ENCODE peak calls at places on chromosomes 6 and 20, in ten cellular contexts. One of them, this sample, is unnamed.
A peak's percentile ranks its signal among the peaks of the same experiment; 100 is the strongest.

GRCh38 chr6:87139236-87139635 is 16.1 kb upstream of the ZNF292 start:
- DNase-seq in IMR-90: peak; percentile 62
- DNase-seq in SJSA1: no peak
- DNase-seq in mesenchymal stem cell: peak; percentile 61
- DNase-seq in sigmoid colon: no peak
- DNase-seq in brain microvascular endothelial cell: peak; percentile 41
- DNase-seq in breast epithelium: no peak
- DNase-seq in prostate gland: peak; percentile 31
- DNase-seq in tibial nerve: no peak
- DNase-seq in RWPE2: no peak
- DNase-seq in this sample: no peak

GRCh38 chr20:61331542-61331941 is 79.5 kb downstream of the CDH4 start:
- DNase-seq in IMR-90: no peak
- DNase-seq in SJSA1: no peak
- DNase-seq in mesenchymal stem cell: no peak
- DNase-seq in sigmoid colon: no peak
- DNase-seq in brain microvascular endothelial cell: no peak
- DNase-seq in breast epithelium: no peak
- DNase-seq in prostate gland: no peak
- DNase-seq in tibial nerve: no peak
- DNase-seq in RWPE2: peak; percentile 97
- DNase-seq in this sample: peak; percentile 10

GRCh38 chr6:16688984-16689636 is 72.2 kb downstream of the ATXN1 start:
- DNase-seq in IMR-90: peak; percentile 93
- DNase-seq in SJSA1: peak; percentile 83
- DNase-seq in mesenchymal stem cell: peak; percentile 90
- DNase-seq in sigmoid colon: no peak
- DNase-seq in brain microvascular endothelial cell: peak; percentile 91
- DNase-seq in breast epithelium: no peak
- DNase-seq in prostate gland: no peak
- DNase-seq in tibial nerve: no peak
- DNase-seq in RWPE2: no peak
- DNase-seq in this sample: no peak

GRCh38 chr6:27081188-27081587 is 166.3 kb upstream of the PRSS16 start:
- DNase-seq in IMR-90: no peak
- DNase-seq in SJSA1: no peak
- DNase-seq in mesenchymal stem cell: no peak
- DNase-seq in sigmoid colon: no peak
- DNase-seq in brain microvascular endothelial cell: no peak
- DNase-seq in breast epithelium: no peak
- DNase-seq in prostate gland: no peak
- DNase-seq in tibial nerve: no peak
- DNase-seq in RWPE2: no peak
- DNase-seq in this sample: no peak

GRCh38 chr20:61876931-61877330 is 188.8 kb downstream of the TAF4 start:
- DNase-seq in IMR-90: no peak
- DNase-seq in SJSA1: no peak
- DNase-seq in mesenchymal stem cell: no peak
- DNase-seq in sigmoid colon: no peak
- DNase-seq in brain microvascular endothelial cell: no peak
- DNase-seq in breast epithelium: no peak
- DNase-seq in prostate gland: no peak
- DNase-seq in tibial nerve: no peak
- DNase-seq in RWPE2: no peak
- DNase-seq in this sample: no peak

GRCh38 chr6:109428889-109429477 is 11.4 kb downstream of the PPIL6 start:
- DNase-seq in IMR-90: peak; percentile 74
- DNase-seq in SJSA1: no peak
- DNase-seq in mesenchymal stem cell: peak; percentile 36
- DNase-seq in sigmoid colon: no peak
- DNase-seq in brain microvascular endothelial cell: no peak
- DNase-seq in breast epithelium: no peak
- DNase-seq in prostate gland: no peak
- DNase-seq in tibial nerve: no peak
- DNase-seq in RWPE2: no peak
- DNase-seq in this sample: no peak

GRCh38 chr20:48098866-48099265 is 313.6 kb upstream of the SULF2 start:
- DNase-seq in IMR-90: no peak
- DNase-seq in SJSA1: no peak
- DNase-seq in mesenchymal stem cell: peak; percentile 60
- DNase-seq in sigmoid colon: no peak
- DNase-seq in brain microvascular endothelial cell: no peak
- DNase-seq in breast epithelium: no peak
- DNase-seq in prostate gland: no peak
- DNase-seq in tibial nerve: no peak
- DNase-seq in RWPE2: peak; percentile 65
- DNase-seq in this sample: no peak

GRCh38 chr20:24134284-24134683 is 145.7 kb upstream of the GGTLC1 start:
- DNase-seq in IMR-90: no peak
- DNase-seq in SJSA1: peak; percentile 68
- DNase-seq in mesenchymal stem cell: no peak
- DNase-seq in sigmoid colon: peak; percentile 43
- DNase-seq in brain microvascular endothelial cell: no peak
- DNase-seq in breast epithelium: no peak
- DNase-seq in prostate gland: peak; percentile 49
- DNase-seq in tibial nerve: no peak
- DNase-seq in RWPE2: no peak
- DNase-seq in this sample: no peak

GRCh38 chr20:56411759-56412472 is at the start of gene CASS4:
- DNase-seq in IMR-90: peak; percentile 89
- DNase-seq in SJSA1: no peak
- DNase-seq in mesenchymal stem cell: peak; percentile 51
- DNase-seq in sigmoid colon: no peak
- DNase-seq in brain microvascular endothelial cell: peak; percentile 91
- DNase-seq in breast epithelium: no peak
- DNase-seq in prostate gland: no peak
- DNase-seq in tibial nerve: no peak
- DNase-seq in RWPE2: no peak
- DNase-seq in this sample: no peak

GRCh38 chr6:21371676-21372161 is 221.8 kb upstream of the SOX4 start:
- DNase-seq in IMR-90: no peak
- DNase-seq in SJSA1: no peak
- DNase-seq in mesenchymal stem cell: peak; percentile 47
- DNase-seq in sigmoid colon: no peak
- DNase-seq in brain microvascular endothelial cell: no peak
- DNase-seq in breast epithelium: no peak
- DNase-seq in prostate gland: no peak
- DNase-seq in tibial nerve: no peak
- DNase-seq in RWPE2: no peak
- DNase-seq in this sample: no peak

GRCh38 chr6:3324262-3324942 is 65.7 kb downstream of the PSMG4 start:
- DNase-seq in IMR-90: peak; percentile 97
- DNase-seq in SJSA1: peak; percentile 97
- DNase-seq in mesenchymal stem cell: peak; percentile 75
- DNase-seq in sigmoid colon: no peak
- DNase-seq in brain microvascular endothelial cell: peak; percentile 99
- DNase-seq in breast epithelium: no peak
- DNase-seq in prostate gland: no peak
- DNase-seq in tibial nerve: no peak
- DNase-seq in RWPE2: no peak
- DNase-seq in this sample: no peak

GRCh38 chr20:58242824-58243223 is 14.4 kb upstream of the ANKRD60 start:
- DNase-seq in IMR-90: no peak
- DNase-seq in SJSA1: no peak
- DNase-seq in mesenchymal stem cell: no peak
- DNase-seq in sigmoid colon: no peak
- DNase-seq in brain microvascular endothelial cell: no peak
- DNase-seq in breast epithelium: no peak
- DNase-seq in prostate gland: no peak
- DNase-seq in tibial nerve: no peak
- DNase-seq in RWPE2: peak; percentile 61
- DNase-seq in this sample: no peak

GRCh38 chr20:58245181-58245891 is 16.9 kb upstream of the ANKRD60 start:
- DNase-seq in IMR-90: no peak
- DNase-seq in SJSA1: no peak
- DNase-seq in mesenchymal stem cell: no peak
- DNase-seq in sigmoid colon: no peak
- DNase-seq in brain microvascular endothelial cell: no peak
- DNase-seq in breast epithelium: no peak
- DNase-seq in prostate gland: no peak
- DNase-seq in tibial nerve: no peak
- DNase-seq in RWPE2: no peak
- DNase-seq in this sample: no peak

GRCh38 chr20:58244517-58245030 is 16.1 kb upstream of the ANKRD60 start:
- DNase-seq in IMR-90: no peak
- DNase-seq in SJSA1: no peak
- DNase-seq in mesenchymal stem cell: no peak
- DNase-seq in sigmoid colon: no peak
- DNase-seq in brain microvascular endothelial cell: no peak
- DNase-seq in breast epithelium: no peak
- DNase-seq in prostate gland: no peak
- DNase-seq in tibial nerve: no peak
- DNase-seq in RWPE2: peak; percentile 70
- DNase-seq in this sample: no peak

GRCh38 chr20:58241766-58242465 is 13.5 kb upstream of the ANKRD60 start:
- DNase-seq in IMR-90: no peak
- DNase-seq in SJSA1: no peak
- DNase-seq in mesenchymal stem cell: no peak
- DNase-seq in sigmoid colon: peak; percentile 48
- DNase-seq in brain microvascular endothelial cell: no peak
- DNase-seq in breast epithelium: no peak
- DNase-seq in prostate gland: no peak
- DNase-seq in tibial nerve: no peak
- DNase-seq in RWPE2: peak; percentile 79
- DNase-seq in this sample: no peak

DNA sequence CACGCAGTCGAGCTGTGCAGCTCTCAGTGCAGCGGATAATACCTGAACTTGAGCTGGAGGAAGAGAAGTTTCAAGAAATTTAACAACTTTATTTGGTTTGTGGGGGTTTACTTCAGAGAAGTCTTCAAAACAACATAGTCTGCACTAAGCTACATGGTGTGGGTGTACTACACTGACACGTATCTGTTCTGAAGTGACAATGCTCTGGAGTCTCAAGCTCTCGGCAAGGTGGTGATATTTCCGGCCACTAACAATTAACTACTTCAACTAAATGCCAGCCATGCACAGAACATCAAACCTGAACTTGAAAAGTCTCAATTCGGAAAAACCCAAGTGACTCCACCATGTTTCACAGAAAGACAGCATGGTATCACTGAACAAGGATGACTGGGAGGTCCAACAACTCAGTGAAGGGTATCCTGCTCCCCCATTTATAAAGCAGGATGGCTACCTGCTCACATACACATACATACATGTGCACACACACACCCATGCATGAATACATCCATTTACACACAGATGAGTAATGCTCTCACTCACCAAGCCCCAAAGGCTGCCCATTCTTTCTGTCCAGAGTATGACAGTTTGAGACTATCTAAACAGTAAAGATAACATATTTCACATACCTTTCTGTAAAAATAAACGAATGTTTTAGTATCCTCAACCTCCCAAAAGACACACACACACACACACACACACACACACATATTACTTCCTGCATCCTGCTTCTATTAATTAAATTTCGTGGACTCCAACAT is 15.4 kb upstream of the ANKRD60 start:
- DNase-seq in IMR-90: peak; percentile 60
- DNase-seq in SJSA1: no peak
- DNase-seq in mesenchymal stem cell: no peak
- DNase-seq in sigmoid colon: no peak
- DNase-seq in brain microvascular endothelial cell: peak; percentile 48
- DNase-seq in breast epithelium: no peak
- DNase-seq in prostate gland: no peak
- DNase-seq in tibial nerve: no peak
- DNase-seq in RWPE2: no peak
- DNase-seq in this sample: no peak
- H3K36me3 ChIP-seq in IMR-90: peaks cover 35% of the 10 kb centered on the region
- H3K36me3 ChIP-seq in SJSA1: no peaks in the 10 kb centered on the region
- H3K36me3 ChIP-seq in mesenchymal stem cell: peaks cover 94% of the 10 kb centered on the region
- H3K36me3 ChIP-seq in sigmoid colon: peaks cover 23% of the 10 kb centered on the region
- H3K36me3 ChIP-seq in brain microvascular endothelial cell: peaks cover 48% of the 10 kb centered on the region
- H3K36me3 ChIP-seq in breast epithelium: no peaks in the 10 kb centered on the region
- H3K36me3 ChIP-seq in prostate gland: no peaks in the 10 kb centered on the region
- H3K36me3 ChIP-seq in tibial nerve: peaks cover 12% of the 10 kb centered on the region
- H3K36me3 ChIP-seq in RWPE2: peaks cover 77% of the 10 kb centered on the region
- H3K36me3 ChIP-seq in this sample: peaks cover 12% of the 10 kb centered on the region

DNA sequence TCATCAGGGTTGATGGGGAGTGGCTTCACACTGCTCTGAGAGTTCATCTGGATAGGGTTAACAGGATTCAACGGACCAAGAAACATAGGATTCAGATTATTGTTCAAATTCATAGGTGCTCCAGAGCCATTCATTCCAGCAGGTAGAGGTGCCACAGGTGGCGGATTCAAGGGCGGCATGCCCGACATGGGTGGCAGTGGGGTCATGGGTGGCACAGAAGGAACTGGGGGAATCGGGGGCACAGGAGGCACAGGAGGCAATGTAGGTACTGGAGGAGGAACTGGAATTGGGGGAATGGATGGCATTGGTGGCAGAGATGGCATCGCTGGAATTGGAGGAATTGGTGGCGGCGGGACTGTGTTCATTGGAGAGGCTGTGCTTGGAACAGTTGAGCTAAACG is 10.3 kb downstream of the CPNE1 start:
- DNase-seq in IMR-90: no peak
- DNase-seq in SJSA1: no peak
- DNase-seq in mesenchymal stem cell: no peak
- DNase-seq in sigmoid colon: no peak
- DNase-seq in brain microvascular endothelial cell: no peak
- DNase-seq in breast epithelium: no peak
- DNase-seq in prostate gland: no peak
- DNase-seq in tibial nerve: no peak
- DNase-seq in RWPE2: no peak
- DNase-seq in this sample: no peak
- H3K36me3 ChIP-seq in IMR-90: peaks cover 23% of the 10 kb centered on the region
- H3K36me3 ChIP-seq in SJSA1: peaks cover 79% of the 10 kb centered on the region
- H3K36me3 ChIP-seq in mesenchymal stem cell: peaks cover 47% of the 10 kb centered on the region
- H3K36me3 ChIP-seq in sigmoid colon: peaks cover 15% of the 10 kb centered on the region
- H3K36me3 ChIP-seq in brain microvascular endothelial cell: peaks cover 34% of the 10 kb centered on the region
- H3K36me3 ChIP-seq in breast epithelium: no peaks in the 10 kb centered on the region
- H3K36me3 ChIP-seq in prostate gland: peaks cover 6% of the 10 kb centered on the region
- H3K36me3 ChIP-seq in tibial nerve: no peaks in the 10 kb centered on the region
- H3K36me3 ChIP-seq in RWPE2: peaks cover 94% of the 10 kb centered on the region
- H3K36me3 ChIP-seq in this sample: peaks cover 6% of the 10 kb centered on the region

DNA sequence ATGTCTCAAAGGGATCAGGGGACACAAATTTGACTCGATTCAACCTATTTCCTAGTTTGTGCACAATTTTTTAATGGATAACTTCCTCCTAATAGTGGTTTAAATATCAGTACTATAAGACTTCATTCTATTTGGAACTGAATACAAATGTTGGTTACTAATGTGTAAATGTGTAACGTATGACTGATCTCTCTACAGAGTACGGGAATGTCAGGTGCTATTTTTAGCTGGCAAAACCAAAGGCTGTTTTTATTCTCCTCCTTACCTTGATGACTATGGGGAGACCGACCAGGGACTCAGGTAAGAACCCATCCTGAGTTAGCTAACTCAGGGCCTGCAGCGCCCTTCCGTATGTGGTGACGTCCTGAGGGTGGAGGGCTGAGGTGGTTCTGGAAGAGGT is 33.0 kb downstream of the PRPH2 start:
- DNase-seq in IMR-90: no peak
- DNase-seq in SJSA1: no peak
- DNase-seq in mesenchymal stem cell: no peak
- DNase-seq in sigmoid colon: no peak
- DNase-seq in brain microvascular endothelial cell: no peak
- DNase-seq in breast epithelium: no peak
- DNase-seq in prostate gland: no peak
- DNase-seq in tibial nerve: no peak
- DNase-seq in RWPE2: no peak
- DNase-seq in this sample: no peak
- H3K36me3 ChIP-seq in IMR-90: peaks cover 33% of the 10 kb centered on the region
- H3K36me3 ChIP-seq in SJSA1: peaks cover 55% of the 10 kb centered on the region
- H3K36me3 ChIP-seq in mesenchymal stem cell: peaks cover 83% of the 10 kb centered on the region
- H3K36me3 ChIP-seq in sigmoid colon: peaks cover 56% of the 10 kb centered on the region
- H3K36me3 ChIP-seq in brain microvascular endothelial cell: peaks cover 33% of the 10 kb centered on the region
- H3K36me3 ChIP-seq in breast epithelium: peaks cover 7% of the 10 kb centered on the region
- H3K36me3 ChIP-seq in prostate gland: peaks cover 4% of the 10 kb centered on the region
- H3K36me3 ChIP-seq in tibial nerve: no peaks in the 10 kb centered on the region
- H3K36me3 ChIP-seq in RWPE2: peaks cover 55% of the 10 kb centered on the region
- H3K36me3 ChIP-seq in this sample: peaks cover 98% of the 10 kb centered on the region

GRCh38 chr20:62906209-62906608 is 20.1 kb downstream of the DIDO1 start:
- DNase-seq in IMR-90: no peak
- DNase-seq in SJSA1: no peak
- DNase-seq in mesenchymal stem cell: no peak
- DNase-seq in sigmoid colon: no peak
- DNase-seq in brain microvascular endothelial cell: no peak
- DNase-seq in breast epithelium: no peak
- DNase-seq in prostate gland: no peak
- DNase-seq in tibial nerve: no peak
- DNase-seq in RWPE2: peak; percentile 77
- DNase-seq in this sample: no peak
- H3K36me3 ChIP-seq in IMR-90: peaks cover 75% of the 10 kb centered on the region
- H3K36me3 ChIP-seq in SJSA1: peaks cover 98% of the 10 kb centered on the region
- H3K36me3 ChIP-seq in mesenchymal stem cell: peaks cover 99% of the 10 kb centered on the region
- H3K36me3 ChIP-seq in sigmoid colon: peaks cover 81% of the 10 kb centered on the region
- H3K36me3 ChIP-seq in brain microvascular endothelial cell: peaks cover 90% of the 10 kb centered on the region
- H3K36me3 ChIP-seq in breast epithelium: peaks cover 30% of the 10 kb centered on the region
- H3K36me3 ChIP-seq in prostate gland: peaks cover 34% of the 10 kb centered on the region
- H3K36me3 ChIP-seq in tibial nerve: peaks cover 7% of the 10 kb centered on the region
- H3K36me3 ChIP-seq in RWPE2: peaks cover 100% of the 10 kb centered on the region
- H3K36me3 ChIP-seq in this sample: peaks cover 74% of the 10 kb centered on the region